ENCODE peak calls at places on chromosome 12, in five cellular contexts. One of them, this sample, is unnamed.

GRCh38 chr12:57632898-57633825 is at the start of gene B4GALNT1:
- DNase-seq in H9: peak
- DNase-seq in trophoblast cell: peak
- DNase-seq in mesenchymal stem cell: peak
- DNase-seq in H1: no peak
- DNase-seq in this sample: peak

GRCh38 chr12:39165338-39165737 is 259.9 kb upstream of the CPNE8 start:
- DNase-seq in H9: no peak
- DNase-seq in trophoblast cell: no peak
- DNase-seq in mesenchymal stem cell: no peak
- DNase-seq in H1: no peak
- DNase-seq in this sample: no peak

GRCh38 chr12:55728185-55728931 is 451 bp downstream of the CD63 start:
- DNase-seq in H9: no peak
- DNase-seq in trophoblast cell: peak
- DNase-seq in mesenchymal stem cell: peak
- DNase-seq in H1: no peak
- DNase-seq in this sample: no peak

GRCh38 chr12:26334621-26335124 is 139.3 kb downstream of the SSPN start:
- DNase-seq in H9: no peak
- DNase-seq in trophoblast cell: peak
- DNase-seq in mesenchymal stem cell: no peak
- DNase-seq in H1: no peak
- DNase-seq in this sample: no peak

GRCh38 chr12:6772729-6773661 is 675 bp downstream of the LAG3 start:
- DNase-seq in H9: no peak
- DNase-seq in trophoblast cell: no peak
- DNase-seq in mesenchymal stem cell: no peak
- DNase-seq in H1: no peak
- DNase-seq in this sample: no peak

GRCh38 chr12:63844391-63845341 is at the start of gene SRGAP1:
- DNase-seq in H9: peak
- DNase-seq in trophoblast cell: peak
- DNase-seq in mesenchymal stem cell: peak
- DNase-seq in H1: no peak
- DNase-seq in this sample: peak

GRCh38 chr12:88993655-88994054 is 358.6 kb downstream of the DUSP6 start:
- DNase-seq in H9: no peak
- DNase-seq in trophoblast cell: peak
- DNase-seq in mesenchymal stem cell: peak
- DNase-seq in H1: no peak
- DNase-seq in this sample: peak

GRCh38 chr12:8493084-8493483 is 20.2 kb upstream of the CLEC4D start:
- DNase-seq in H9: no peak
- DNase-seq in trophoblast cell: peak
- DNase-seq in mesenchymal stem cell: peak
- DNase-seq in H1: no peak
- DNase-seq in this sample: no peak

GRCh38 chr12:98416845-98417244 is 98.5 kb upstream of the TMPO start:
- DNase-seq in H9: no peak
- DNase-seq in trophoblast cell: peak
- DNase-seq in mesenchymal stem cell: peak
- DNase-seq in H1: no peak
- DNase-seq in this sample: no peak

GRCh38 chr12:553216-554000 is 93.7 kb downstream of the B4GALNT3 start:
- DNase-seq in H9: no peak
- DNase-seq in trophoblast cell: no peak
- DNase-seq in mesenchymal stem cell: no peak
- DNase-seq in H1: no peak
- DNase-seq in this sample: no peak

GRCh38 chr12:112188130-112188830 is 62.9 kb downstream of the TRAFD1 start:
- DNase-seq in H9: no peak
- DNase-seq in trophoblast cell: no peak
- DNase-seq in mesenchymal stem cell: no peak
- DNase-seq in H1: no peak
- DNase-seq in this sample: no peak

GRCh38 chr12:44837114-44837800 is 38.9 kb downstream of the NELL2 start:
- DNase-seq in H9: no peak
- DNase-seq in trophoblast cell: peak
- DNase-seq in mesenchymal stem cell: no peak
- DNase-seq in H1: no peak
- DNase-seq in this sample: no peak

GRCh38 chr12:121649403-121649802 is 20.1 kb downstream of the MORN3 start:
- DNase-seq in H9: no peak
- DNase-seq in trophoblast cell: no peak
- DNase-seq in mesenchymal stem cell: no peak
- DNase-seq in H1: no peak
- DNase-seq in this sample: no peak

GRCh38 chr12:14482361-14482760 is 85.3 kb downstream of the PLBD1 start:
- DNase-seq in H9: no peak
- DNase-seq in trophoblast cell: no peak
- DNase-seq in mesenchymal stem cell: no peak
- DNase-seq in H1: no peak
- DNase-seq in this sample: no peak

GRCh38 chr12:111413442-111414086 is 7.8 kb downstream of the SH2B3 start:
- DNase-seq in H9: peak
- DNase-seq in trophoblast cell: no peak
- DNase-seq in mesenchymal stem cell: peak
- DNase-seq in H1: no peak
- DNase-seq in this sample: no peak

GRCh38 chr12:107079172-107080011 is 14.0 kb downstream of the CRY1 start:
- DNase-seq in H9: no peak
- DNase-seq in trophoblast cell: peak
- DNase-seq in mesenchymal stem cell: peak
- DNase-seq in H1: no peak
- DNase-seq in this sample: no peak

GRCh38 chr12:50186667-50187066 is 19.5 kb upstream of the CERS5 start:
- DNase-seq in H9: no peak
- DNase-seq in trophoblast cell: peak
- DNase-seq in mesenchymal stem cell: no peak
- DNase-seq in H1: no peak
- DNase-seq in this sample: no peak

GRCh38 chr12:29317556-29318363 is 63.2 kb downstream of the ERGIC2 start:
- DNase-seq in H9: peak
- DNase-seq in trophoblast cell: peak
- DNase-seq in mesenchymal stem cell: peak
- DNase-seq in H1: peak
- DNase-seq in this sample: peak

GRCh38 chr12:62215506-62215905 is 44.7 kb upstream of the USP15 start:
- DNase-seq in H9: no peak
- DNase-seq in trophoblast cell: peak
- DNase-seq in mesenchymal stem cell: no peak
- DNase-seq in H1: no peak
- DNase-seq in this sample: no peak

GRCh38 chr12:102454808-102455760 is 25.3 kb downstream of the IGF1 start:
- DNase-seq in H9: no peak
- DNase-seq in trophoblast cell: peak
- DNase-seq in mesenchymal stem cell: peak
- DNase-seq in H1: no peak
- DNase-seq in this sample: no peak

GRCh38 chr12:129868566-129868965 is 35.3 kb downstream of the TMEM132D start:
- DNase-seq in H9: no peak
- DNase-seq in trophoblast cell: peak
- DNase-seq in mesenchymal stem cell: no peak
- DNase-seq in H1: no peak
- DNase-seq in this sample: no peak

GRCh38 chr12:91422107-91422506 is 239.5 kb upstream of the DCN start:
- DNase-seq in H9: no peak
- DNase-seq in trophoblast cell: no peak
- DNase-seq in mesenchymal stem cell: no peak
- DNase-seq in H1: no peak
- DNase-seq in this sample: no peak

GRCh38 chr12:106586803-106587684 is 4.2 kb downstream of the RFX4 start:
- DNase-seq in H9: peak
- DNase-seq in trophoblast cell: peak
- DNase-seq in mesenchymal stem cell: peak
- DNase-seq in H1: no peak
- DNase-seq in this sample: peak

DNA sequence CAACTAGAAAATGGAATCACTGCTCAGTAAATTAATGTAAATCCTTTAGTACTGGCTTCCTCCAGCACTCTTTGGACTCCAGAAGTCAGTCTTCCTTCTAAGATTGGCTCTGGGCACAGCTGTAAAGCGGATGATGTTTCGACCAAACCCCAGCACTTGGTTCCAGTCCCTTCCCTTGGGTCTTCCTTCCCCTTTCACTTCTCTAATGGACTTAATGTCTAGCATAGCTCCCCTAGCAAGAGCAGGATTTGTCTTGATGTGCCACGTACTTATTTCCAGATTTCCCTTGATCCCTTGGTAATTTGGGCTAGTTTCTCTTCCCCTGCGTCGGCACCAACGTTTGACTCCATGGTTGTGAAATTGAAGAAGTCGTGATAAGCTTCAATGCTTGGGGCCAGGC is 28.3 kb downstream of the C12orf75 start:
- DNase-seq in H9: no peak
- DNase-seq in trophoblast cell: no peak
- DNase-seq in mesenchymal stem cell: no peak
- DNase-seq in H1: no peak
- DNase-seq in this sample: no peak
- H3K18ac ChIP-seq in H9: no peak
- H3K18ac ChIP-seq in trophoblast cell: peak
- H3K18ac ChIP-seq in mesenchymal stem cell: no peak
- H3K18ac ChIP-seq in H1: no peak
- H3K18ac ChIP-seq in this sample: no peak

DNA sequence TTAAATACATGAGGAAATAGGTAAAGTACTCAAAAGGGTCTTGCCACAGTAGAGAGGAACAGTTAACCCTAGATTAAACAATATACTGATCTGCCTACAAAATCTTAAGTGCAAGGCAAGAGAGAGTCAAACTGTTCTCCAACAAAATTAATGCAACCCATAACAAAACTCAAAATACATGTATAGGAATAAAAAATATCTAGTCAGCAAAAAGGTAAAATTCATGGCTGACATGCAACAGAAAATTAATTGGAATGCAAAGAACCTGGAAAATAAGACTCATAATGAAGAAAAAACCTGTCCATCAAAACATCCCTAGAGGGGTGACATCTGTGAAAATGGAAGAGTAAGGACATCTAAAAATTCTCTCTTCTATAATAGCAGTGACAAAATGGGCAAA is 173.6 kb downstream of the ADAMTS20 start:
- DNase-seq in H9: no peak
- DNase-seq in trophoblast cell: no peak
- DNase-seq in mesenchymal stem cell: no peak
- DNase-seq in H1: no peak
- DNase-seq in this sample: no peak
- H2BK12ac ChIP-seq in H9: no peak
- H2BK12ac ChIP-seq in trophoblast cell: no peak
- H2BK12ac ChIP-seq in mesenchymal stem cell: no peak
- H2BK12ac ChIP-seq in H1: no peak
- H2BK12ac ChIP-seq in this sample: no peak

GRCh38 chr12:1562813-1563412 is 31.5 kb downstream of the FBXL14 start:
- DNase-seq in H9: no peak
- DNase-seq in trophoblast cell: no peak
- DNase-seq in mesenchymal stem cell: no peak
- DNase-seq in H1: no peak
- DNase-seq in this sample: no peak

GRCh38 chr12:1565172-1565571 is 29.2 kb downstream of the FBXL14 start:
- DNase-seq in H9: no peak
- DNase-seq in trophoblast cell: no peak
- DNase-seq in mesenchymal stem cell: no peak
- DNase-seq in H1: no peak
- DNase-seq in this sample: no peak

GRCh38 chr12:1560704-1561103 is 33.7 kb downstream of the FBXL14 start:
- DNase-seq in H9: no peak
- DNase-seq in trophoblast cell: peak
- DNase-seq in mesenchymal stem cell: no peak
- DNase-seq in H1: no peak
- DNase-seq in this sample: no peak

GRCh38 chr12:1553987-1554982 is 40.1 kb downstream of the FBXL14 start:
- DNase-seq in H9: peak
- DNase-seq in trophoblast cell: no peak
- DNase-seq in mesenchymal stem cell: no peak
- DNase-seq in H1: no peak
- DNase-seq in this sample: no peak

DNA sequence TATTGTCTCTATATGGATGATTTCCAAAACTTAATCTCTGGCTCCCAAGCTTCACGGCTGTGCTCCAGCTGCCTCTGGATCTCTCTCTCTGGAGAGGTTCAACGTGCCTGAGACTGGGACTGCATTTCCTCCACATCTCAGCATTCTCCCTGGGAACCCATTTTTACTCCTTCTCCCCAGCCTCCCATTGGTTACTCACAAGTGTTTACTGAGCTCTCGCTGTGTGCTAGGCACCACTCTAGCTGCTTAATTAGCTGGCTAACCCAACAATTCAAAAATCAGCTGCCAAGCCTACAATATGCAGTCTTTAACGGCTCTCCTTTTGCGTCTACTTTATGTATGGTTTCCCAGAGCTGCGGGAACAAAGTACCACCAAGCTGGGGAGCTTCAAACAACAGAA is 34.7 kb downstream of the FBXL14 start:
- DNase-seq in H9: no peak
- DNase-seq in trophoblast cell: no peak
- DNase-seq in mesenchymal stem cell: no peak
- DNase-seq in H1: no peak
- DNase-seq in this sample: no peak
- H3K18ac ChIP-seq in H9: no peak
- H3K18ac ChIP-seq in trophoblast cell: no peak
- H3K18ac ChIP-seq in mesenchymal stem cell: no peak
- H3K18ac ChIP-seq in H1: no peak
- H3K18ac ChIP-seq in this sample: no peak

GRCh38 chr12:123498126-123498825 is 35.2 kb downstream of the RILPL1 start:
- DNase-seq in H9: peak
- DNase-seq in trophoblast cell: no peak
- DNase-seq in mesenchymal stem cell: no peak
- DNase-seq in H1: no peak
- DNase-seq in this sample: no peak
- H2BK12ac ChIP-seq in H9: no peak
- H2BK12ac ChIP-seq in trophoblast cell: no peak
- H2BK12ac ChIP-seq in mesenchymal stem cell: no peak
- H2BK12ac ChIP-seq in H1: no peak
- H2BK12ac ChIP-seq in this sample: no peak

DNA sequence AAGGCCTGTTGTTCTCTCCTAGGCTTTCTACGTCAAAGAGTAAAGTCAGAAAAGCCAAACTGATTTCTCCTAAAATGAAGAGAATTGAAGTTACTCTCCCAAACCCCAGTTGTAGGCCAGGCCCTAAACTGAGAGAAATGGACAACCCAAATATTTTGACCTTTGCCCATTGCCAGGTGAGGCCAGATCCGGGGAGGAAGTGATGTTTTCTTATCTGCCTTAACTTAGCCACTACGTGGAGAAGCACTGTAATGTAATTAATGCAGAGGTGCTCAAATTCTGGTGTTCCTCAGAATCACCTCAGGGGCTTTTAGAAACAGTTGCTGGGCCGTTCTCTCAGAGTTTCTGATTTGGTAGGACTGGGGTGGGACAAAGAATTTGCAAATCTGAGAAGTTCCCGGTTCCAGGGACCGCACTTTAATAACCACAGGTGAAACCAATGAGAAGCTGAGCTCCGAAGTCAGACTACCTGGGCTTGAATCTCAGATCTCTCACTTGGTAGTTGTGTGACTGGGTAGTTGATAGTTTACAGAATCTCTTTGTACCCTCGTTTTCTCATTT is 73.2 kb downstream of the ETV6 start:
- DNase-seq in H9: no peak
- DNase-seq in trophoblast cell: no peak
- DNase-seq in mesenchymal stem cell: no peak
- DNase-seq in H1: no peak
- DNase-seq in this sample: no peak
- H3K18ac ChIP-seq in H9: no peak
- H3K18ac ChIP-seq in trophoblast cell: no peak
- H3K18ac ChIP-seq in mesenchymal stem cell: no peak
- H3K18ac ChIP-seq in H1: no peak
- H3K18ac ChIP-seq in this sample: no peak